ENCODE peak calls at places on chromosomes 6 and 20, in seven cellular contexts. T is GM23338, A is HepG2, D is A549, B is HCT116, H is GM12878, I is K562. J is an unnamed sample.

GRCh38 chr20:36462440-36463211 is 78.7 kb upstream of the MYL9 start:
- DNase-seq in T (peak; percentile 54), A (no peak), D (no peak), B (no peak), H (no peak), I (peak; percentile 28), J (no peak)

GRCh38 chr6:79536615-79536968 is 638 bp downstream of the LCA5 start:
- DNase-seq in T (no peak), A (no peak), D (no peak), B (no peak), H (no peak), I (no peak), J (no peak)

GRCh38 chr6:20095436-20095835 is 116.8 kb downstream of the MBOAT1 start:
- DNase-seq in T (no peak), A (no peak), D (no peak), B (no peak), H (no peak), I (no peak), J (no peak)

GRCh38 chr6:169782966-169783760 is 31.7 kb downstream of the ERMARD start:
- DNase-seq in T (no peak), A (no peak), D (no peak), B (no peak), H (no peak), I (no peak), J (no peak)

GRCh38 chr6:110400208-110400607 is 15.2 kb downstream of the DDO start:
- DNase-seq in T (no peak), A (no peak), D (no peak), B (no peak), H (no peak), I (no peak), J (no peak)

GRCh38 chr6:11043961-11044711 is at the start of gene ELOVL2:
- DNase-seq in T (peak; percentile 76), A (peak; percentile 59), D (peak; percentile 56), B (no peak), H (no peak), I (peak; percentile 95), J (peak; percentile 27)

GRCh38 chr6:145276746-145277145 is 458.6 kb downstream of the EPM2A start:
- DNase-seq in T (no peak), A (no peak), D (no peak), B (no peak), H (no peak), I (no peak), J (no peak)

GRCh38 chr6:160238234-160238633 is 20.4 kb downstream of the SLC22A2 start:
- DNase-seq in T (no peak), A (no peak), D (no peak), B (no peak), H (no peak), I (no peak), J (no peak)

GRCh38 chr6:25717856-25718740 is 36.4 kb upstream of the SLC17A4 start:
- DNase-seq in T (peak; percentile 60), A (peak; percentile 39), D (peak; percentile 19), B (peak; percentile 6), H (no peak), I (peak; percentile 52), J (no peak)

GRCh38 chr20:6636209-6637159 is 131.0 kb upstream of the BMP2 start:
- DNase-seq in T (peak; percentile 66), A (peak; percentile 63), D (peak; percentile 47), B (no peak), H (no peak), I (no peak), J (no peak)

GRCh38 chr20:1368448-1369199 is 24.2 kb downstream of the FKBP1A start:
- DNase-seq in T (no peak), A (no peak), D (no peak), B (no peak), H (no peak), I (no peak), J (no peak)

GRCh38 chr6:111864138-111865048 is 8.9 kb downstream of the FYN start:
- DNase-seq in T (no peak), A (no peak), D (no peak), B (no peak), H (no peak), I (no peak), J (no peak)

GRCh38 chr6:114342086-114342825 is 567 bp downstream of the HS3ST5 start:
- DNase-seq in T (peak; percentile 66), A (no peak), D (peak; percentile 3), B (no peak), H (no peak), I (no peak), J (no peak)

GRCh38 chr6:158815915-158816314 is 3.3 kb downstream of the EZR start:
- DNase-seq in T (no peak), A (no peak), D (no peak), B (no peak), H (no peak), I (no peak), J (no peak)

GRCh38 chr6:13229205-13230085 is 98.9 kb downstream of the TBC1D7 start:
- DNase-seq in T (peak; percentile 32), A (peak; percentile 49), D (peak; percentile 32), B (peak; percentile 4), H (peak; percentile 88), I (no peak), J (no peak)

GRCh38 chr20:54019585-54019984 is 50.8 kb downstream of the BCAS1 start:
- DNase-seq in T (no peak), A (no peak), D (no peak), B (no peak), H (no peak), I (no peak), J (no peak)

GRCh38 chr6:149964243-149965190 is 774 bp downstream of the ULBP1 start:
- DNase-seq in T (no peak), A (no peak), D (no peak), B (no peak), H (no peak), I (no peak), J (no peak)
- TF ChIP-seq REST in T (no peak), A (no peak), D (no peak), B (no peak), H (no peak), I (no peak), J (no peak)

GRCh38 chr6:143743256-143744166 is 65.7 kb downstream of the PHACTR2 start:
- DNase-seq in T (peak; percentile 36), A (peak; percentile 82), D (no peak), B (no peak), H (no peak), I (no peak), J (no peak)
- H3K4me3 ChIP-seq in T (no peak overlapping the region), A (no peak overlapping the region), D (no peak overlapping the region), B (no peak overlapping the region), H (no peak overlapping the region), I (no peak overlapping the region), J (no peak overlapping the region)

GRCh38 chr6:15250440-15251168 is 4.7 kb downstream of the JARID2 start:
- DNase-seq in T (no peak), A (no peak), D (no peak), B (no peak), H (no peak), I (no peak), J (no peak)
- H3K27ac ChIP-seq in T (peak overlapping the region; percentile 1), A (no peak overlapping the region), D (no peak overlapping the region), B (no peak overlapping the region), H (peak overlapping the region; percentile 92), I (peak overlapping the region; percentile 47), J (peak overlapping the region; percentile 61)

GRCh38 chr20:32278199-32278643 is 770 bp downstream of the KIF3B start:
- DNase-seq in T (no peak), A (no peak), D (no peak), B (no peak), H (peak; percentile 67), I (no peak), J (peak; percentile 59)
- TF ChIP-seq REST in T (no peak), A (no peak), D (no peak), B (no peak), H (no peak), I (no peak), J (no peak)

GRCh38 chr6:30681696-30682180 is 4.7 kb downstream of the PPP1R18 start:
- DNase-seq in T (no peak), A (no peak), D (no peak), B (no peak), H (no peak), I (no peak), J (no peak)
- H3K4me3 ChIP-seq in T (no peak overlapping the region), A (no peak overlapping the region), D (peak overlapping the region; percentile 84), B (no peak overlapping the region), H (peak overlapping the region; percentile 100), I (peak overlapping the region; percentile 81), J (peak overlapping the region; percentile 60)

GRCh38 chr20:45419188-45420091 is 3.5 kb downstream of the PIGT start:
- DNase-seq in T (no peak), A (peak; percentile 35), D (peak; percentile 90), B (no peak), H (peak; percentile 80), I (no peak), J (no peak)
- H3K27ac ChIP-seq in T (no peak overlapping the region), A (no peak overlapping the region), D (peak overlapping the region; percentile 79), B (no peak overlapping the region), H (peak overlapping the region; percentile 26), I (no peak overlapping the region), J (no peak overlapping the region)

GRCh38 chr6:138159246-138159645 is 2.5 kb upstream of the ARFGEF3 start:
- DNase-seq in T (no peak), A (no peak), D (no peak), B (no peak), H (no peak), I (no peak), J (no peak)

GRCh38 chr6:138161118-138161433 is 663 bp upstream of the ARFGEF3 start:
- DNase-seq in T (peak; percentile 51), A (no peak), D (no peak), B (no peak), H (no peak), I (no peak), J (no peak)

GRCh38 chr6:138161434-138162103 is at the start of gene ARFGEF3:
- DNase-seq in T (peak; percentile 82), A (peak; percentile 25), D (peak; percentile 17), B (no peak), H (no peak), I (peak; percentile 47), J (no peak)

GRCh38 chr6:138162104-138162946 is 586 bp downstream of the ARFGEF3 start:
- DNase-seq in T (peak; percentile 59), A (no peak), D (peak; percentile 2), B (no peak), H (no peak), I (no peak), J (no peak)

GRCh38 chr6:138160329-138161117 is 1.2 kb upstream of the ARFGEF3 start:
- DNase-seq in T (no peak), A (no peak), D (no peak), B (no peak), H (no peak), I (no peak), J (no peak)
- TF ChIP-seq REST in T (no peak), A (no peak), D (no peak), B (no peak), H (no peak), I (no peak), J (no peak)

J was measured in HL-60.